ENCODE peak calls at places on chromosomes 2 and 18, in four cellular contexts. One of them, this sample, is unnamed.

GRCh38 chr18:3248670-3249359 is 1.2 kb downstream of the MYL12A start:
- DNase-seq in retina: no peak
- DNase-seq in AG04450: no peak
- DNase-seq in EH: peak; percentile 75
- DNase-seq in this sample: no peak

GRCh38 chr2:178047391-178047790 is 25.2 kb downstream of the PDE11A start:
- DNase-seq in retina: no peak
- DNase-seq in AG04450: no peak
- DNase-seq in EH: no peak
- DNase-seq in this sample: no peak

GRCh38 chr18:48732767-48733424 is 194.1 kb downstream of the CTIF start:
- DNase-seq in retina: no peak
- DNase-seq in AG04450: no peak
- DNase-seq in EH: no peak
- DNase-seq in this sample: no peak

GRCh38 chr2:85011747-85012146 is 40.8 kb downstream of the KCMF1 start:
- DNase-seq in retina: no peak
- DNase-seq in AG04450: no peak
- DNase-seq in EH: no peak
- DNase-seq in this sample: no peak

GRCh38 chr2:141063410-141063809 is 1067.4 kb downstream of the LRP1B start:
- DNase-seq in retina: no peak
- DNase-seq in AG04450: no peak
- DNase-seq in EH: no peak
- DNase-seq in this sample: no peak

GRCh38 chr2:55970506-55970905 is 46.9 kb upstream of the EFEMP1 start:
- DNase-seq in retina: no peak
- DNase-seq in AG04450: no peak
- DNase-seq in EH: no peak
- DNase-seq in this sample: no peak

GRCh38 chr2:203453858-203454451 is 81.1 kb downstream of the RAPH1 start:
- DNase-seq in retina: peak; percentile 36
- DNase-seq in AG04450: peak; percentile 24
- DNase-seq in EH: peak; percentile 69
- DNase-seq in this sample: peak; percentile 34

GRCh38 chr2:230874456-230874855 is 9.7 kb downstream of the ITM2C start:
- DNase-seq in retina: no peak
- DNase-seq in AG04450: no peak
- DNase-seq in EH: no peak
- DNase-seq in this sample: no peak

GRCh38 chr2:204213588-204213987 is 277.0 kb downstream of the ICOS start:
- DNase-seq in retina: no peak
- DNase-seq in AG04450: no peak
- DNase-seq in EH: no peak
- DNase-seq in this sample: no peak

GRCh38 chr2:225182126-225182525 is 139.9 kb upstream of the DOCK10 start:
- DNase-seq in retina: peak; percentile 28
- DNase-seq in AG04450: no peak
- DNase-seq in EH: no peak
- DNase-seq in this sample: no peak

GRCh38 chr18:56196495-56197225 is 441.7 kb downstream of the TXNL1 start:
- DNase-seq in retina: no peak
- DNase-seq in AG04450: no peak
- DNase-seq in EH: peak; percentile 72
- DNase-seq in this sample: no peak

GRCh38 chr2:158484892-158485556 is 28.3 kb downstream of the PKP4 start:
- DNase-seq in retina: no peak
- DNase-seq in AG04450: no peak
- DNase-seq in EH: no peak
- DNase-seq in this sample: no peak

GRCh38 chr2:242075683-242076082 is 206.2 kb downstream of the RTP5 start:
- DNase-seq in retina: no peak
- DNase-seq in AG04450: no peak
- DNase-seq in EH: no peak
- DNase-seq in this sample: no peak

GRCh38 chr2:224865016-224865415 is 148.9 kb upstream of the CCDC195 start:
- DNase-seq in retina: peak; percentile 21
- DNase-seq in AG04450: no peak
- DNase-seq in EH: peak; percentile 71
- DNase-seq in this sample: no peak

GRCh38 chr2:20291106-20291564 is 59.5 kb downstream of the PUM2 start:
- DNase-seq in retina: peak; percentile 45
- DNase-seq in AG04450: peak; percentile 44
- DNase-seq in EH: peak; percentile 88
- DNase-seq in this sample: peak; percentile 77

GRCh38 chr2:202375006-202375610 is 1.0 kb upstream of the BMPR2 start:
- DNase-seq in retina: peak; percentile 93
- DNase-seq in AG04450: peak; percentile 54
- DNase-seq in EH: peak; percentile 76
- DNase-seq in this sample: peak; percentile 32

GRCh38 chr18:73365018-73365417 is 497.2 kb upstream of the NETO1 start:
- DNase-seq in retina: no peak
- DNase-seq in AG04450: peak; percentile 74
- DNase-seq in EH: peak; percentile 44
- DNase-seq in this sample: peak; percentile 56

GRCh38 chr2:234335676-234336228 is 161.1 kb downstream of the ARL4C start:
- DNase-seq in retina: peak; percentile 72
- DNase-seq in AG04450: no peak
- DNase-seq in EH: peak; percentile 86
- DNase-seq in this sample: peak; percentile 54

GRCh38 chr2:44553456-44553855 is 191.7 kb downstream of the CAMKMT start:
- DNase-seq in retina: no peak
- DNase-seq in AG04450: no peak
- DNase-seq in EH: peak; percentile 90
- DNase-seq in this sample: no peak

GRCh38 chr2:102597788-102598187 is 21.6 kb upstream of the SLC9A2 start:
- DNase-seq in retina: no peak
- DNase-seq in AG04450: no peak
- DNase-seq in EH: no peak
- DNase-seq in this sample: no peak

GRCh38 chr2:205712983-205713531 is 30.8 kb downstream of the NRP2 start:
- DNase-seq in retina: no peak
- DNase-seq in AG04450: no peak
- DNase-seq in EH: no peak
- DNase-seq in this sample: no peak

GRCh38 chr2:181340891-181341290 is 116.3 kb upstream of the ITGA4 start:
- DNase-seq in retina: no peak
- DNase-seq in AG04450: no peak
- DNase-seq in EH: no peak
- DNase-seq in this sample: no peak

GRCh38 chr2:217335341-217335966 is 475.6 kb upstream of the TNP1 start:
- DNase-seq in retina: no peak
- DNase-seq in AG04450: no peak
- DNase-seq in EH: peak; percentile 26
- DNase-seq in this sample: no peak